ENCODE peak calls at places on chromosomes 16 and 17, in five cellular contexts. I is PC-9, G is GM23248, B is PC-3, T is MM.1S. E is an unnamed sample. For H3K9me2 and H3F3A, the result is how much of the 10 kb centered on the place peaks cover.

GRCh38 chr16:54174750-54175149 is 111.8 kb downstream of the IRX3 start:
- DNase-seq in I (no peak), B (no peak), G (no peak), T (no peak), E (no peak)

GRCh38 chr17:69696645-69697044 is 282.1 kb downstream of the MAP2K6 start:
- DNase-seq in G (no peak), I (no peak), T (no peak), B (no peak), E (no peak)

GRCh38 chr16:12410842-12411490 is 392.7 kb downstream of the CPPED1 start:
- DNase-seq in G (no peak), B (no peak), I (no peak), T (no peak), E (no peak)

GRCh38 chr16:11503566-11503965 is 83.2 kb downstream of the LITAF start:
- DNase-seq in I (no peak), G (no peak), B (no peak), T (no peak), E (no peak)

GRCh38 chr17:63911657-63912100 is 621 bp upstream of the CSHL1 start:
- DNase-seq in T (peak), G (peak), I (peak), B (peak), E (peak)

GRCh38 chr16:17407321-17407720 is 63.4 kb downstream of the XYLT1 start:
- DNase-seq in I (no peak), T (no peak), G (no peak), B (no peak), E (no peak)

GRCh38 chr16:69465083-69465721 is 40.8 kb downstream of the CYB5B start:
- DNase-seq in B (no peak), G (no peak), T (no peak), I (no peak), E (no peak)

GRCh38 chr16:59698341-59698979 is 964.3 kb upstream of the GOT2 start:
- DNase-seq in T (no peak), G (peak), B (peak), I (no peak), E (no peak)

GRCh38 chr16:4410335-4411075 is 5.9 kb downstream of the CORO7 start:
- DNase-seq in G (peak), I (no peak), B (peak), T (no peak), E (no peak)

GRCh38 chr16:72560617-72561016 is 388.7 kb upstream of the PMFBP1 start:
- DNase-seq in B (no peak), T (no peak), G (no peak), I (no peak), E (no peak)

GRCh38 chr17:63480826-63481487 is 4.1 kb downstream of the ACE start:
- DNase-seq in B (no peak), T (no peak), I (peak), G (no peak), E (no peak)

GRCh38 chr16:82895843-82896242 is 269.1 kb downstream of the CDH13 start:
- DNase-seq in I (no peak), G (no peak), B (no peak), T (no peak), E (no peak)

GRCh38 chr17:73772107-73772705 is 128.0 kb upstream of the SDK2 start:
- DNase-seq in G (no peak), I (no peak), T (no peak), B (no peak), E (no peak)

GRCh38 chr17:59004338-59005111 is 102.2 kb downstream of the TRIM37 start:
- DNase-seq in G (peak), B (peak), T (peak), I (peak), E (peak)

GRCh38 chr17:7293821-7294613 is 422 bp downstream of the YBX2 start:
- DNase-seq in B (no peak), G (no peak), T (no peak), I (peak), E (peak)

DNA sequence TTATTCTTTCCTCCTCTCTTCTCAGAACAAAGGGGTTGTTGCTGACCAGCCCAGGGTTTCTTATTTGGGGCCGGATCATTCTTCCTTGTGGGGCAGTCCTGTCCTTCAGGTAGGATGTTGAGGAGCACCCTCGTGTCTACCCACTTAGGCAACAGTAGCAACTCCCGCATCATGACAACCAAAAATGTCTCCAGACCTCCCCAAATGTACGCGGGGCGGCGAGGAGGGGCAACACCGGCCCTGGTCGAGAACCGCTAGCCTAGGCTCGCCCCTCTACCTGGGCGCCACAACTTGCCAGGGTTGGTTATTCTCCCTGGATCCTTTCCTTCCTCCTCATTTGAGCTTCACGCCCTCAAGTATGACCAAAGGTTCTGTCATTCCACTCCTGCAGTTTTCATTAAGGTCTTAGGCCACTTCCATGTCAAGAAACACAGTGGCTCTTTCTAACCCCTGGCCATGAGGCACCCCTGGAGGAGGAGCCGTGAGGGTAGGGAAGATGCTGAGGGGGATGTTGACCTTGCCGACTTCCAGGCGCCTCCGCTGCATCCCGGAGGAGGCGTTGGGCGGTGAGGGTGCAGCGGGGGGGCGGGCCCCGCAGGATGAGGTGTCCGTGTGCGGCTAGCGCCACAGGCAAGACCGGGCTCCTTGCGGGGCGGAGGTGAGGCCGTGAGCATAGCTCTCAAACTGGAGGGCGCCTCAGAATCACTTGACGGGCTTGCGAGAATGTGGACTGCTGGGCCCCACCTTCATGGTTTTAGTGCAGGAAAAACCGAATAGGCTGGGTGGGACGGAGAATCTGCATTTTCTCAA is 712 bp upstream of the SPECC1 start:
- DNase-seq in T (no peak), B (peak), G (peak), I (peak), E (peak)
- TF ChIP-seq EZH2 in T (no peak), B (no peak), G (no peak), I (no peak), E (no peak)

GRCh38 chr17:27433521-27433920 is 22.7 kb upstream of the KSR1 start:
- DNase-seq in B (no peak), T (no peak), I (no peak), G (no peak), E (no peak)
- H3K9me2 ChIP-seq in B (under half), T (under half), I (under half), G (under half), E (under half)

GRCh38 chr17:42677012-42677857 is 441 bp upstream of the PLEKHH3 start:
- DNase-seq in I (peak), B (peak), T (peak), G (peak), E (peak)
- H3F3A ChIP-seq in I (under half), B (under half), T (under half), G (under half), E (under half)

GRCh38 chr17:53219821-53220220 is 602.9 kb upstream of the KIF2B start:
- DNase-seq in I (no peak), B (no peak), T (no peak), G (no peak), E (no peak)

GRCh38 chr17:53217311-53217710 is 605.4 kb upstream of the KIF2B start:
- DNase-seq in T (no peak), I (no peak), G (no peak), B (peak), E (no peak)

GRCh38 chr17:53218723-53219122 is 604.0 kb upstream of the KIF2B start:
- DNase-seq in I (no peak), B (no peak), T (no peak), G (no peak), E (no peak)
- TF ChIP-seq EZH2 in I (no peak), B (no peak), T (no peak), G (no peak), E (no peak)

DNA sequence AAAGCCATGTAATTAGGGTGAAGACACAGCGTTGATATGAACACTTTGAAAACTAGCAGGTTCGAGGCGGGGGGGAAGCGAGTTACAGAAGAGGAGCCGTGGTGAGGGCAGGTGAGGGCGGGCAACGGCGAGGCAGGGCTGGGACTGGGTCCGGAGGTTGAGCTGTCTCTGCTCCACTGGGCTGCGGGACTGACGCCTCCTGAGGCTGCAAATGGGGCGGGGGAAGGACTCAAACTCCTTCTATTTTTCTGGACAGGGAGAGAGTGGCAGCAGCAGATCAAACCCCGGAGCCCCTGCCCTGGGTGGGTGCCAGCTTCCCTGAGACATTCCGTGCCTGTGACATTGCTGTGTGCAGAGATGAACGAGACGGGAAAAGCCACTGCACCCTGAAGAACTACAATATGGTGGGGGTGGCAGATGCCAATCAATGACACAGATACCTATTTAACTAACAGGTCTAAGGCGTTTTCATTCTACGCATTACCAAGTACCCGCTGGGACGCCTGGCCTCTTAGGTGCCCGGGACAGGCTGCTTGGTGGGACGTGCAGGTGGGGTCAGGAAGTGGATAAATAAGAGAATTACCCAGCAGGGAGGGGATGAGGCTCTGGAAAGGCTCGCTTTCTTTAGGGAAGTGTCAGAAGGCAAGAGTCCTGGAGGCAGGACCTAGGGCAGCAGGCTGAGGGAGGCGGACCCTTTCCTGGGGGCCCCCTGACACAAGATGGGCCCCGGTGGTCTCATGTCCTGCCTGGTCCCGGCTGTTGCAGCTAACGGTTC is 30.4 kb downstream of the RPH3AL start:
- DNase-seq in B (no peak), I (no peak), G (no peak), T (no peak), E (no peak)
- H3K9me2 ChIP-seq in B (under half), I (under half), G (under half), T (under half), E (under half)

GRCh38 chr16:50316102-50316847 is 49.9 kb downstream of the ADCY7 start:
- DNase-seq in G (no peak), I (no peak), B (no peak), T (no peak), E (no peak)
- H3F3A ChIP-seq in G (under half), I (under half), B (under half), T (under half), E (under half)

DNA sequence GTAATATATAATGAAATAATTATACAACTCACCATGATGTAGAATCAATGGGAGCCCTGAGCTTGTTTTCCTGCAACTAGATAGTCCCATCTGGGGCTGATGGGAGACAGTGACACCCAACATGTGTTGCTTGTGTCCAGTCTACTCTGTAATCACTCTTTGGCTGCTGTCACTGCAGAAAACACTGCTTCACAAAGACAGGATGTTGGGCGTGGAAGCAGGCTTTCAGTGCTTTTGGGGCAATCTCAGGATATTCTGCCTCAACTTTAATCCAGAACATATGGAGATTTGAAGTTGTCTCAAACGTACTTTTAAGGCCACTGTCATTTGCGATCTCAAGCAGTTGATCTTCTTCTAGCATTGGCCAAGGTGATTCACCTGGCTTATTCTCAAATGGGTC is 94.9 kb downstream of the CYTH1 start:
- DNase-seq in T (no peak), B (no peak), I (no peak), G (no peak), E (no peak)
- TF ChIP-seq EZH2 in T (no peak), B (no peak), I (no peak), G (no peak), E (no peak)

GRCh38 chr17:17480593-17481148 is 3.9 kb downstream of the MED9 start:
- DNase-seq in G (no peak), T (no peak), I (no peak), B (no peak), E (no peak)

GRCh38 chr17:17472333-17472920 is 4.4 kb upstream of the MED9 start:
- DNase-seq in I (no peak), B (peak), G (no peak), T (no peak), E (no peak)

GRCh38 chr17:17479209-17479608 is 2.4 kb downstream of the MED9 start:
- DNase-seq in B (no peak), G (no peak), I (no peak), T (no peak), E (no peak)

GRCh38 chr17:17474341-17474740 is 2.5 kb upstream of the MED9 start:
- DNase-seq in G (no peak), T (no peak), B (no peak), I (no peak), E (no peak)

DNA sequence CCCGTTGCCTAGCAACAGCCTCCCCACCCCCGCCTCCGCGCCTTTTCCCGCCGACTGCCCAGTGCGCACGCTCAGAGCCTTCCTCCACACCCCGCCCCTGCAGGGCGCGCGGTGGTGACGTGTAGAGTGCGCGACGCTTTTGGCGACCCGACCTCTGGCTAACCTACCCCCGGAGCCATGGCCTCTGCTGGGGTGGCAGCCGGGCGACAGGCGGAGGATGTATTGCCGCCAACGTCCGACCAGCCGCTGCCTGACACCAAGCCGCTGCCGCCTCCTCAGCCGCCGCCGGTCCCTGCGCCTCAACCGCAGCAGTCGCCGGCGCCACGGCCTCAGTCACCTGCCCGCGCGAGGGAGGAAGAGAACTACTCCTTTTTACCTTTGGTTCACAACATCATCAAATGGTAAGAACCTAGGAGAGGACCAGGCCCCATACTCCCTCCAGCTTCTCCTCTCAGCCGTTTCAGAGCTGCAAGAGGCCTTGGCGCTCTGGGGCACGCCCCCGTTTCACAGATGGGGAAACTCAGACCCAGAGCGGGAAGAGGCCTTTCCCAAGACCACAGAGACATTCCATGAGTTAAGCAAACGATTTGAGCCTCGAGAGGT is at the start of gene MED9:
- DNase-seq in T (peak), B (peak), G (peak), I (peak), E (peak)
- H3K9me2 ChIP-seq in T (under half), B (under half), G (under half), I (under half), E (under half)

GRCh38 chr17:46982577-46982976 is 3.5 kb upstream of the RPRML start:
- DNase-seq in B (no peak), T (no peak), I (no peak), G (no peak), E (no peak)
- H3F3A ChIP-seq in B (under half), T (under half), I (under half), G (under half), E (under half)